ENCODE peak calls at places on chromosomes 4 and X, in seven cellular contexts. J, H, R, U, Z, K and D are unnamed samples.

GRCh38 chrX:12704706-12705105 is 86.5 kb upstream of the PRPS2 start:
- DNase-seq in H (no peak), U (no peak), J (no peak), K (no peak), R (no peak), Z (no peak), D (no peak)

GRCh38 chrX:118254611-118255010 is 91.3 kb upstream of the WDR44 start:
- DNase-seq in K (peak; percentile 77), Z (peak; percentile 76), U (peak; percentile 56), J (peak; percentile 5), H (peak; percentile 4), R (peak; percentile 49), D (no peak)

GRCh38 chr4:26953770-26954423 is 93.3 kb downstream of the STIM2 start:
- DNase-seq in H (no peak), J (no peak), U (no peak), R (no peak), K (no peak), Z (no peak), D (no peak)

GRCh38 chr4:169272265-169272886 is 1.6 kb upstream of the SH3RF1 start:
- DNase-seq in H (no peak), U (no peak), Z (peak; percentile 71), R (no peak), J (no peak), K (no peak), D (no peak)

GRCh38 chrX:13283512-13283911 is 36.3 kb downstream of the ATXN3L start:
- DNase-seq in R (no peak), U (no peak), K (no peak), Z (no peak), H (no peak), J (no peak), D (no peak)

GRCh38 chrX:16822723-16823122 is 36.5 kb downstream of the TXLNG start:
- DNase-seq in K (no peak), H (no peak), R (no peak), Z (peak; percentile 76), U (no peak), J (no peak), D (no peak)

GRCh38 chr4:127410201-127410600 is 222.6 kb upstream of the INTU start:
- DNase-seq in U (no peak), H (no peak), Z (no peak), R (no peak), J (no peak), K (no peak), D (no peak)

GRCh38 chr4:8180310-8181093 is 18.6 kb upstream of the SH3TC1 start:
- DNase-seq in H (no peak), Z (peak; percentile 28), K (no peak), R (no peak), J (no peak), U (no peak), D (no peak)

GRCh38 chrX:30713061-30713525 is 59.9 kb downstream of the GK start:
- DNase-seq in H (no peak), Z (peak; percentile 70), U (peak; percentile 46), J (peak; percentile 19), R (peak; percentile 12), K (peak; percentile 73), D (no peak)

GRCh38 chr4:176302283-176303275 is 17.2 kb upstream of the SPCS3 start:
- DNase-seq in K (no peak), U (no peak), R (no peak), J (no peak), H (no peak), Z (peak; percentile 85), D (no peak)

GRCh38 chrX:153981771-153982533 is 9.4 kb downstream of the TMEM187 start:
- DNase-seq in Z (no peak), R (peak; percentile 46), K (no peak), H (no peak), J (no peak), U (peak; percentile 62), D (peak; percentile 56)

GRCh38 chr4:4269856-4270255 is 20.1 kb downstream of the LYAR start:
- DNase-seq in R (no peak), Z (peak; percentile 38), J (no peak), U (no peak), K (no peak), H (no peak), D (peak; percentile 43)

GRCh38 chrX:1249101-1249887 is 19.3 kb upstream of the CSF2RA start:
- DNase-seq in J (no peak), H (no peak), U (peak; percentile 24), R (no peak), Z (peak; percentile 29), K (no peak), D (no peak)

GRCh38 chr4:33512397-33512796 is 2731.9 kb downstream of the ARAP2 start:
- DNase-seq in H (no peak), U (no peak), R (no peak), K (no peak), J (no peak), Z (no peak), D (no peak)

GRCh38 chr4:20383969-20384368 is 132.3 kb downstream of the SLIT2 start:
- DNase-seq in U (no peak), H (no peak), Z (no peak), K (no peak), R (no peak), J (no peak), D (no peak)

GRCh38 chr4:145937990-145938611 is 522 bp downstream of the ZNF827 start:
- DNase-seq in J (no peak), U (peak; percentile 28), H (no peak), Z (peak; percentile 35), R (no peak), K (peak; percentile 21), D (peak; percentile 17)

GRCh38 chr4:128573781-128574508 is 235.6 kb upstream of the JADE1 start:
- DNase-seq in K (no peak), H (no peak), U (no peak), R (no peak), J (no peak), Z (peak; percentile 19), D (no peak)

GRCh38 chr4:75042601-75043208 is 109.8 kb downstream of the PARM1 start:
- DNase-seq in R (no peak), K (no peak), Z (no peak), U (no peak), H (no peak), J (no peak), D (no peak)

GRCh38 chr4:24078347-24078962 is 188.6 kb upstream of the PPARGC1A start:
- DNase-seq in U (no peak), Z (no peak), J (no peak), R (no peak), K (no peak), H (no peak), D (no peak)

GRCh38 chr4:154566639-154567204 is 3.9 kb downstream of the FGB start:
- DNase-seq in R (no peak), H (no peak), J (no peak), K (no peak), Z (peak; percentile 87), U (no peak), D (no peak)

GRCh38 chrX:149993989-149994388 is 55.7 kb upstream of the EOLA2 start:
- DNase-seq in J (no peak), R (no peak), K (no peak), H (no peak), Z (no peak), U (no peak), D (no peak)

GRCh38 chr4:57083107-57083506 is 27.1 kb downstream of the IGFBP7 start:
- DNase-seq in H (no peak), K (no peak), J (no peak), U (no peak), R (no peak), Z (no peak), D (no peak)

GRCh38 chrX:39756086-39756883 is 341.5 kb downstream of the BCOR start:
- DNase-seq in U (no peak), K (no peak), R (no peak), Z (no peak), H (no peak), J (peak; percentile 67), D (no peak)

DNA sequence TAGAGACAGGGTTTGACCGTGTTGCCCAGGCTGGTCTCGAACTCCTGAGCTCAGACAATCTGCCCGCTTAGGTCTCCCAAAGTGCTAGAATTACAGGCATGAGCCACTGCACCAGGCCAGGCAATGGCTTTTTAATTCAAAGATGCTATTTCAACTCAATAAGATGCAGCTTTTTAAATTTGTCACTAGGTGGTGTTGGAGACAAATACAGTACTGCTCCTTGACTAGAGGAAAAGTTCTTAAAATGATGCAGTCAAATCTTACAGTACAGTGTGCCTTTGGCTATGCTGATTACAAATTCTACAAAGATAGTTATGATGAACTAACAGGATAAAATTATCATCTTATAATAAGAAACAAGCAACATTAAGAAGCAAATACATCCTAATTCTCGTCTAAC is 441.1 kb downstream of the KCNIP4 start:
- DNase-seq in U (no peak), J (no peak), K (no peak), Z (peak; percentile 21), R (no peak), H (no peak), D (no peak)
- H3K27me3 ChIP-seq in U (no peaks in the 10 kb centered on the region), J (no peaks in the 10 kb centered on the region), K (no peaks in the 10 kb centered on the region), Z (peaks cover 14% of the 10 kb centered on the region), R (no peaks in the 10 kb centered on the region), H (no peaks in the 10 kb centered on the region), D (no peaks in the 10 kb centered on the region)

GRCh38 chrX:107675823-107676555 is 47.7 kb downstream of the PRPS1 start:
- DNase-seq in U (no peak), J (no peak), K (peak; percentile 52), H (no peak), R (no peak), Z (no peak), D (no peak)

GRCh38 chrX:107678957-107679740 is 50.8 kb downstream of the PRPS1 start:
- DNase-seq in Z (no peak), J (no peak), K (no peak), H (no peak), R (peak; percentile 87), U (peak; percentile 79), D (peak; percentile 68)

GRCh38 chrX:107676559-107677378 is 48.5 kb downstream of the PRPS1 start:
- DNase-seq in J (peak; percentile 63), R (peak; percentile 74), U (peak; percentile 74), H (no peak), Z (peak; percentile 80), K (peak; percentile 88), D (peak; percentile 15)

GRCh38 chrX:107677909-107678308 is 49.6 kb downstream of the PRPS1 start:
- DNase-seq in R (no peak), Z (no peak), U (no peak), H (no peak), J (no peak), K (no peak), D (no peak)

GRCh38 chrX:107677501-107677901 is 49.2 kb downstream of the PRPS1 start:
- DNase-seq in J (no peak), U (no peak), K (no peak), R (no peak), Z (peak; percentile 21), H (no peak), D (no peak)
- H3K4me3 ChIP-seq in J (no peak overlapping the region), U (no peak overlapping the region), K (peak overlapping the region; percentile 42), R (peak overlapping the region; percentile 15), Z (peak overlapping the region; percentile 75), H (no peak overlapping the region), D (peak overlapping the region; percentile 44)

DNA sequence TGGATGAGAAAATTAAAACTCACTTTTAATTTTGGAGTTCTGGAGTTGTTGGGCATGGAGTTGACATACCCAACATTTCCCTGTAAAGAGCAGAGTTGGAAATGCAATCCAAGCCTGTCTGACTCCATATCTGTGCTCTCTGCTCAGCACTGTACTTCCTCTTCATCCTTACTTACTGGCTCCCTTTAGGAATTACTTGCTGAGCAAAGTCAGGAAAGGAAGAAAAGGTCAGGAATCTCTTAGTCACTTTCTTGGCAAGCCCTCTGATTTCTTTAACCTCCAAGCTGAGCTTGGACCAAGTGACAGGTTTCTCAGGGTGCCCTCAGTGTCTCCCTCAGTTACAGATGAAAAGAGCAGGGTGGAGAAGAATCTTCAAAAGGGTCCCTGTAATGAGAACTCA is 501.5 kb downstream of the ZIC3 start:
- DNase-seq in H (no peak), K (no peak), J (no peak), Z (peak; percentile 53), R (no peak), U (no peak), D (no peak)
- H3K27me3 ChIP-seq in H (no peaks in the 10 kb centered on the region), K (peaks cover 3% of the 10 kb centered on the region), J (no peaks in the 10 kb centered on the region), Z (no peaks in the 10 kb centered on the region), R (no peaks in the 10 kb centered on the region), U (no peaks in the 10 kb centered on the region), D (no peaks in the 10 kb centered on the region)

GRCh38 chr4:30726090-30726668 is 6.0 kb downstream of the PCDH7 start:
- DNase-seq in J (no peak), Z (no peak), K (no peak), R (no peak), H (no peak), U (no peak), D (no peak)
- H3K4me3 ChIP-seq in J (no peak overlapping the region), Z (no peak overlapping the region), K (no peak overlapping the region), R (no peak overlapping the region), H (no peak overlapping the region), U (no peak overlapping the region), D (no peak overlapping the region)